ENCODE peak calls at places on chromosomes 12 and 14, in seven cellular contexts. N, O, K, G, M, Z and I are unnamed samples.

GRCh38 chr12:113292091-113292490 is 42.8 kb downstream of the SLC8B1 start:
- DNase-seq in N (no peak), O (no peak), K (no peak), G (no peak), M (no peak), Z (no peak), I (no peak)

GRCh38 chr14:98909251-98909944 is 362.6 kb downstream of the BCL11B start:
- DNase-seq in N (no peak), O (no peak), K (no peak), G (no peak), M (no peak), Z (no peak), I (no peak)

GRCh38 chr12:23631991-23632390 is 317.5 kb downstream of the SOX5 start:
- DNase-seq in N (no peak), O (no peak), K (no peak), G (no peak), M (no peak), Z (no peak), I (no peak)

GRCh38 chr14:35337074-35337556 is 44.9 kb downstream of the PSMA6 start:
- DNase-seq in N (no peak), O (no peak), K (no peak), G (no peak), M (no peak), Z (no peak), I (no peak)

GRCh38 chr14:54785111-54785777 is 117.4 kb downstream of the GCH1 start:
- DNase-seq in N (no peak), O (no peak), K (peak), G (no peak), M (no peak), Z (no peak), I (no peak)

GRCh38 chr12:2453807-2454177 is 341.0 kb upstream of the FKBP4 start:
- DNase-seq in N (no peak), O (no peak), K (no peak), G (no peak), M (no peak), Z (no peak), I (no peak)

GRCh38 chr12:109663766-109664165 is 49.9 kb upstream of the FAM222A start:
- DNase-seq in N (no peak), O (no peak), K (no peak), G (no peak), M (no peak), Z (no peak), I (no peak)

GRCh38 chr12:27179399-27180214 is 64.5 kb upstream of the STK38L start:
- DNase-seq in N (peak), O (no peak), K (no peak), G (peak), M (no peak), Z (no peak), I (peak)

GRCh38 chr14:69049675-69050074 is 70.6 kb upstream of the ACTN1 start:
- DNase-seq in N (no peak), O (no peak), K (no peak), G (no peak), M (no peak), Z (no peak), I (peak)

GRCh38 chr14:39175445-39176262 is 600 bp downstream of the PNN start:
- DNase-seq in N (no peak), O (peak), K (no peak), G (peak), M (peak), Z (peak), I (peak)

GRCh38 chr12:75724913-75725312 is 213.5 kb upstream of the KRR1 start:
- DNase-seq in N (no peak), O (no peak), K (no peak), G (no peak), M (peak), Z (peak), I (no peak)

GRCh38 chr12:132199101-132199500 is 54.8 kb downstream of the NOC4L start:
- DNase-seq in N (no peak), O (no peak), K (no peak), G (no peak), M (no peak), Z (no peak), I (no peak)

GRCh38 chr14:93962701-93963601 is 13.4 kb downstream of the ASB2 start:
- DNase-seq in N (no peak), O (no peak), K (no peak), G (peak), M (no peak), Z (no peak), I (peak)

GRCh38 chr12:108638997-108639822 is 5.5 kb upstream of the SELPLG start:
- DNase-seq in N (no peak), O (no peak), K (no peak), G (no peak), M (no peak), Z (no peak), I (no peak)

GRCh38 chr12:55771736-55772135 is 28.8 kb downstream of the GDF11 start:
- DNase-seq in N (no peak), O (no peak), K (no peak), G (no peak), M (no peak), Z (no peak), I (no peak)

GRCh38 chr12:46214668-46215429 is 54.0 kb downstream of the SLC38A1 start:
- DNase-seq in N (no peak), O (no peak), K (no peak), G (peak), M (no peak), Z (no peak), I (no peak)

GRCh38 chr12:132079695-132080094 is 64.4 kb downstream of the DDX51 start:
- DNase-seq in N (no peak), O (no peak), K (no peak), G (no peak), M (no peak), Z (no peak), I (no peak)

GRCh38 chr14:37147310-37147875 is 25.0 kb downstream of the SLC25A21 start:
- DNase-seq in N (no peak), O (no peak), K (no peak), G (no peak), M (no peak), Z (no peak), I (peak)

GRCh38 chr14:73472182-73473114 is 14.1 kb upstream of the NUMB start:
- DNase-seq in N (peak), O (peak), K (peak), G (peak), M (peak), Z (peak), I (peak)

GRCh38 chr12:46442239-46442638 is 69.7 kb upstream of the SLC38A2 start:
- DNase-seq in N (no peak), O (no peak), K (no peak), G (no peak), M (no peak), Z (no peak), I (no peak)

GRCh38 chr14:65137648-65138317 is 35.5 kb upstream of the MAX start:
- DNase-seq in N (no peak), O (no peak), K (no peak), G (no peak), M (no peak), Z (no peak), I (no peak)

GRCh38 chr12:98744692-98745091 is 99.6 kb downstream of the APAF1 start:
- DNase-seq in N (no peak), O (no peak), K (no peak), G (no peak), M (no peak), Z (no peak), I (no peak)

GRCh38 chr12:130764073-130764472 is 48.0 kb upstream of the RIMBP2 start:
- DNase-seq in N (no peak), O (no peak), K (no peak), G (no peak), M (no peak), Z (no peak), I (no peak)

GRCh38 chr12:68042212-68042699 is 53.0 kb downstream of the IFNG-AS1 start:
- DNase-seq in N (no peak), O (no peak), K (no peak), G (peak), M (peak), Z (peak), I (no peak)

GRCh38 chr12:112756918-112757317 is 34.6 kb upstream of the RPH3A start:
- DNase-seq in N (no peak), O (no peak), K (no peak), G (no peak), M (no peak), Z (no peak), I (no peak)

GRCh38 chr14:99928963-99929362 is 135.8 kb downstream of the EML1 start:
- DNase-seq in N (no peak), O (no peak), K (no peak), G (no peak), M (no peak), Z (no peak), I (no peak)

GRCh38 chr12:52041695-52042123 is 9.5 kb upstream of the NR4A1 start:
- DNase-seq in N (no peak), O (peak), K (no peak), G (peak), M (no peak), Z (no peak), I (no peak)

GRCh38 chr12:111748867-111749266 is 17.9 kb upstream of the ALDH2 start:
- DNase-seq in N (no peak), O (no peak), K (no peak), G (no peak), M (no peak), Z (no peak), I (no peak)

GRCh38 chr14:41623737-41624136 is 17.1 kb downstream of the LRFN5 start:
- DNase-seq in N (no peak), O (no peak), K (no peak), G (no peak), M (no peak), Z (no peak), I (no peak)

GRCh38 chr14:96146131-96146771 is 58.4 kb upstream of the BDKRB2 start:
- DNase-seq in N (peak), O (no peak), K (no peak), G (no peak), M (no peak), Z (no peak), I (no peak)

GRCh38 chr12:128844031-128844635 is 9.1 kb upstream of the GLT1D1 start:
- DNase-seq in N (no peak), O (peak), K (no peak), G (no peak), M (no peak), Z (no peak), I (no peak)

GRCh38 chr12:108193922-108194321 is 64.8 kb downstream of the WSCD2 start:
- DNase-seq in N (peak), O (peak), K (no peak), G (no peak), M (no peak), Z (peak), I (no peak)

GRCh38 chr14:86430807-86431206 is 900.9 kb downstream of the FLRT2 start:
- DNase-seq in N (no peak), O (no peak), K (no peak), G (no peak), M (no peak), Z (no peak), I (no peak)

GRCh38 chr14:50883827-50884197 is 12.0 kb downstream of the ABHD12B start:
- DNase-seq in N (no peak), O (no peak), K (no peak), G (no peak), M (no peak), Z (no peak), I (no peak)

GRCh38 chr14:26180221-26180620 is 417.6 kb downstream of the NOVA1 start:
- DNase-seq in N (no peak), O (no peak), K (no peak), G (no peak), M (no peak), Z (no peak), I (no peak)